ENCODE peak calls at places on chromosomes 1 and 21, in ten cellular contexts. S is cardiac fibroblast, K is A549, Q is mesothelial cell of epicardium, A is mammary epithelial cell, F is HS-5, Z is HEK293T, C is kidney tubule cell, O is LHCN-M2, U is HT1080. J is an unnamed sample.

GRCh38 chr1:203751051-203751450 is 13.9 kb upstream of the LAX1 start:
- DNase-seq in S (peak), K (no peak), Q (no peak), A (peak), F (no peak), Z (no peak), C (no peak), O (peak), U (no peak), J (no peak)

GRCh38 chr1:164560504-164560903 is 1.5 kb downstream of the PBX1 start:
- DNase-seq in S (no peak), K (no peak), Q (no peak), A (no peak), F (no peak), Z (no peak), C (no peak), O (no peak), U (no peak), J (no peak)

GRCh38 chr1:170676628-170677027 is 12.7 kb downstream of the PRRX1 start:
- DNase-seq in S (peak), K (no peak), Q (no peak), A (no peak), F (no peak), Z (no peak), C (no peak), O (no peak), U (no peak), J (no peak)

GRCh38 chr1:157852476-157852875 is 10.9 kb upstream of the CD5L start:
- DNase-seq in S (no peak), K (no peak), Q (no peak), A (peak), F (peak), Z (no peak), C (peak), O (peak), U (peak), J (no peak)

GRCh38 chr21:18617291-18617690 is 213.7 kb upstream of the TMPRSS15 start:
- DNase-seq in S (no peak), K (no peak), Q (no peak), A (no peak), F (no peak), Z (no peak), C (no peak), O (no peak), U (no peak), J (no peak)

GRCh38 chr1:5750186-5751170 is 241.7 kb downstream of the NPHP4 start:
- DNase-seq in S (no peak), K (no peak), Q (no peak), A (no peak), F (no peak), Z (no peak), C (no peak), O (no peak), U (no peak), J (no peak)

GRCh38 chr1:118151312-118151937 is 33.6 kb downstream of the SPAG17 start:
- DNase-seq in S (peak), K (peak), Q (peak), A (peak), F (peak), Z (peak), C (peak), O (peak), U (peak), J (peak)

GRCh38 chr1:20219991-20220390 is 33.7 kb upstream of the PLA2G2C start:
- DNase-seq in S (no peak), K (no peak), Q (no peak), A (no peak), F (no peak), Z (no peak), C (no peak), O (no peak), U (no peak), J (no peak)

GRCh38 chr1:22978299-22978698 is 5.6 kb upstream of the LACTBL1 start:
- DNase-seq in S (no peak), K (peak), Q (no peak), A (peak), F (peak), Z (no peak), C (peak), O (peak), U (peak), J (no peak)

GRCh38 chr1:4805987-4806386 is 151.6 kb downstream of the AJAP1 start:
- DNase-seq in S (no peak), K (no peak), Q (no peak), A (no peak), F (no peak), Z (no peak), C (peak), O (no peak), U (no peak), J (no peak)

GRCh38 chr1:17207046-17207445 is 2.1 kb downstream of the PADI1 start:
- DNase-seq in S (no peak), K (no peak), Q (no peak), A (no peak), F (no peak), Z (no peak), C (peak), O (no peak), U (no peak), J (no peak)

GRCh38 chr1:226762988-226763740 is 24.1 kb upstream of the ITPKB start:
- DNase-seq in S (no peak), K (peak), Q (no peak), A (no peak), F (no peak), Z (no peak), C (no peak), O (no peak), U (peak), J (no peak)

GRCh38 chr1:43587594-43587993 is 56.9 kb downstream of the PTPRF start:
- DNase-seq in S (peak), K (no peak), Q (no peak), A (peak), F (no peak), Z (no peak), C (no peak), O (peak), U (no peak), J (no peak)

GRCh38 chr1:235858784-235859183 is 7.9 kb downstream of the LYST start:
- DNase-seq in S (no peak), K (peak), Q (no peak), A (no peak), F (no peak), Z (no peak), C (no peak), O (no peak), U (no peak), J (no peak)

GRCh38 chr1:29380532-29380931 is 144.2 kb downstream of the PTPRU start:
- DNase-seq in S (no peak), K (no peak), Q (peak), A (peak), F (no peak), Z (no peak), C (peak), O (peak), U (peak), J (no peak)

GRCh38 chr1:184069675-184070074 is 18.1 kb downstream of the TSEN15 start:
- DNase-seq in S (peak), K (no peak), Q (no peak), A (no peak), F (no peak), Z (no peak), C (no peak), O (no peak), U (no peak), J (no peak)

GRCh38 chr1:24329797-24330543 is 10.8 kb downstream of the GRHL3 start:
- DNase-seq in S (peak), K (no peak), Q (no peak), A (peak), F (no peak), Z (no peak), C (no peak), O (no peak), U (no peak), J (no peak)

GRCh38 chr21:40422851-40423635 is 423.9 kb downstream of the DSCAM start:
- DNase-seq in S (no peak), K (no peak), Q (no peak), A (no peak), F (no peak), Z (no peak), C (peak), O (no peak), U (peak), J (no peak)

GRCh38 chr1:156126701-156127534 is 12.4 kb downstream of the LMNA start:
- DNase-seq in S (peak), K (peak), Q (no peak), A (peak), F (peak), Z (no peak), C (peak), O (peak), U (peak), J (no peak)

GRCh38 chr1:45973106-45973505 is 159.3 kb downstream of the PIK3R3 start:
- DNase-seq in S (no peak), K (no peak), Q (no peak), A (no peak), F (no peak), Z (no peak), C (no peak), O (no peak), U (no peak), J (no peak)

J was measured in hypothalamus.